ENCODE peak calls at places on chromosomes 4 and X, in five cellular contexts. X, G, S, M and P are unnamed samples.

GRCh38 chrX:41827886-41828285 is 95.5 kb downstream of the CASK start:
- DNase-seq in X (no peak), G (no peak), S (no peak), M (no peak), P (no peak)

GRCh38 chr4:101792056-101792575 is 1.6 kb downstream of the BANK1 start:
- DNase-seq in X (no peak), G (no peak), S (no peak), M (no peak), P (no peak)

GRCh38 chr4:184621518-184621917 is 27.7 kb downstream of the CASP3 start:
- DNase-seq in X (no peak), G (no peak), S (no peak), M (no peak), P (no peak)

GRCh38 chrX:39886282-39886681 is 211.5 kb downstream of the BCOR start:
- DNase-seq in X (no peak), G (peak; percentile 89), S (no peak), M (no peak), P (peak; percentile 38)

GRCh38 chr4:77629885-77630284 is 24.3 kb downstream of the CXCL13 start:
- DNase-seq in X (no peak), G (no peak), S (no peak), M (no peak), P (no peak)

GRCh38 chr4:147289181-147289580 is 191.7 kb upstream of the EDNRA start:
- DNase-seq in X (no peak), G (no peak), S (no peak), M (no peak), P (no peak)

GRCh38 chr4:173151496-173151895 is 17.1 kb upstream of the GALNT7 start:
- DNase-seq in X (no peak), G (no peak), S (no peak), M (no peak), P (no peak)

GRCh38 chrX:83008415-83008814 is 499.7 kb upstream of the POU3F4 start:
- DNase-seq in X (no peak), G (no peak), S (peak; percentile 3), M (no peak), P (no peak)

GRCh38 chr4:113288691-113289090 is 239.2 kb downstream of the ANK2 start:
- DNase-seq in X (no peak), G (no peak), S (no peak), M (no peak), P (no peak)

GRCh38 chr4:22498866-22499265 is 17.0 kb downstream of the ADGRA3 start:
- DNase-seq in X (no peak), G (no peak), S (no peak), M (no peak), P (no peak)

GRCh38 chr4:22500128-22500611 is 15.7 kb downstream of the ADGRA3 start:
- DNase-seq in X (no peak), G (peak; percentile 85), S (no peak), M (no peak), P (peak; percentile 21)

GRCh38 chr4:22502895-22503814 is 12.7 kb downstream of the ADGRA3 start:
- DNase-seq in X (no peak), G (no peak), S (no peak), M (no peak), P (no peak)

GRCh38 chr4:22501715-22502095 is 14.2 kb downstream of the ADGRA3 start:
- DNase-seq in X (no peak), G (no peak), S (no peak), M (no peak), P (no peak)

GRCh38 chr4:22500831-22501714 is 14.8 kb downstream of the ADGRA3 start:
- DNase-seq in X (no peak), G (no peak), S (no peak), M (peak; percentile 31), P (no peak)
- H3K9me3 ChIP-seq in X (no peaks in the 10 kb centered on the region), G (no peaks in the 10 kb centered on the region), S (no peaks in the 10 kb centered on the region), M (no peaks in the 10 kb centered on the region), P (no peaks in the 10 kb centered on the region)

GRCh38 chrX:150483576-150483975 is 84.8 kb upstream of the MTM1 start:
- DNase-seq in X (no peak), G (no peak), S (no peak), M (no peak), P (no peak)

GRCh38 chrX:150482537-150483217 is 85.7 kb upstream of the MTM1 start:
- DNase-seq in X (no peak), G (no peak), S (peak; percentile 14), M (peak; percentile 59), P (no peak)

GRCh38 chrX:150487369-150488094 is 80.9 kb upstream of the MTM1 start:
- DNase-seq in X (no peak), G (no peak), S (no peak), M (no peak), P (no peak)

GRCh38 chrX:150489359-150490015 is 78.9 kb upstream of the MTM1 start:
- DNase-seq in X (no peak), G (peak; percentile 25), S (no peak), M (no peak), P (no peak)

GRCh38 chrX:150486011-150486410 is 82.4 kb upstream of the MTM1 start:
- DNase-seq in X (peak; percentile 61), G (peak; percentile 43), S (peak; percentile 12), M (peak; percentile 45), P (peak; percentile 22)
- TF ChIP-seq CTCF in X (peak; percentile 62), G (peak; percentile 49), S (peak; percentile 55), M (peak; percentile 58), P (peak; percentile 69)

DNA sequence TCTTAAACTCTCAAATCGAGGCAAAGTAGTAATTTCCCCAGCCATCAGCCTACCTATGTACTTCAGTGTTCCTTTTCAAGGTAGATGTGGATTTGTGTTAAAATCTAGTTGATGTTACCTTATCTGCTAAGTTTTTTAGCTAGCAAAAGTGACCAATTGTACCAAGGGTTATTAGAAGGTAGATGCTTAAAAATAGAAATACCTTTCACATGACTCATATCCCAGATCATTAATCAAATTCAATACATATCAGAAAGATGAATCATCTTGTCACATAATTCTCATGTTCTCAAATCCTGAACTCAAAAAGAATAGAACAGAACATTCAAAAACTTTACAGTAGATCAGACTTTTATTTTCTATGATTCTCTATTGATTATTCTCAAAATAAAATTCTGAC is 3.5 kb downstream of the ENAM start:
- DNase-seq in X (no peak), G (no peak), S (no peak), M (no peak), P (no peak)
- H3K4me3 ChIP-seq in X (no peak overlapping the region), G (no peak overlapping the region), S (no peak overlapping the region), M (no peak overlapping the region), P (no peak overlapping the region)

GRCh38 chrX:42955349-42955748 is 177.4 kb upstream of the PPP1R2C start:
- DNase-seq in X (no peak), G (no peak), S (no peak), M (no peak), P (no peak)
- H3K9me3 ChIP-seq in X (peaks cover 4% of the 10 kb centered on the region), G (no peaks in the 10 kb centered on the region), S (no peaks in the 10 kb centered on the region), M (no peaks in the 10 kb centered on the region), P (no peaks in the 10 kb centered on the region)

GRCh38 chr4:110808371-110808878 is 185.5 kb upstream of the PITX2 start:
- DNase-seq in X (no peak), G (no peak), S (no peak), M (no peak), P (no peak)
- TF ChIP-seq CTCF in X (no peak), G (no peak), S (no peak), M (no peak), P (no peak)

GRCh38 chr4:99404595-99405287 is 30.4 kb downstream of the ADH7 start:
- DNase-seq in X (no peak), G (no peak), S (no peak), M (no peak), P (no peak)
- H3K4me3 ChIP-seq in X (no peak overlapping the region), G (no peak overlapping the region), S (no peak overlapping the region), M (no peak overlapping the region), P (no peak overlapping the region)